ENCODE peak calls at places on chromosomes 16 and 17, in seven cellular contexts. A, R, H, N, Q, G and I are unnamed samples.

GRCh38 chr16:81715358-81716196 is 63.5 kb upstream of the PLCG2 start:
- DNase-seq in A (no peak), N (no peak), G (no peak), Q (peak), R (no peak), H (no peak), I (peak)

GRCh38 chr17:41882756-41883155 is 17.5 kb upstream of the KLHL11 start:
- DNase-seq in Q (no peak), R (no peak), H (no peak), A (no peak), N (no peak), G (no peak), I (no peak)

GRCh38 chr16:81848306-81848853 is 69.3 kb downstream of the PLCG2 start:
- DNase-seq in N (no peak), Q (no peak), H (no peak), R (no peak), G (no peak), A (no peak), I (no peak)

GRCh38 chr17:42345396-42346078 is 42.7 kb downstream of the STAT3 start:
- DNase-seq in N (no peak), G (no peak), H (no peak), A (peak), R (no peak), Q (no peak), I (no peak)

GRCh38 chr17:70095455-70095854 is 20.4 kb downstream of the KCNJ16 start:
- DNase-seq in R (no peak), A (no peak), N (no peak), H (no peak), G (no peak), Q (no peak), I (no peak)

GRCh38 chr17:33520404-33521032 is 227.4 kb upstream of the ASIC2 start:
- DNase-seq in N (peak), H (no peak), R (no peak), A (peak), G (peak), Q (peak), I (peak)

GRCh38 chr17:42027961-42028790 is 8.3 kb downstream of the NKIRAS2 start:
- DNase-seq in A (no peak), N (peak), G (no peak), Q (no peak), R (no peak), H (no peak), I (no peak)

GRCh38 chr17:15436399-15437369 is 30.7 kb downstream of the CDRT4 start:
- DNase-seq in H (no peak), Q (no peak), A (peak), G (peak), R (no peak), N (peak), I (peak)

GRCh38 chr17:50763716-50764450 is 3.4 kb downstream of the ANKRD40CL start:
- DNase-seq in A (no peak), R (no peak), Q (no peak), H (no peak), G (no peak), N (no peak), I (no peak)

GRCh38 chr17:82665226-82665625 is 17.0 kb upstream of the WDR45B start:
- DNase-seq in R (no peak), N (no peak), Q (no peak), G (no peak), A (no peak), H (no peak), I (no peak)

GRCh38 chr16:726438-727290 is at the start of the genes CCDC78 and HAGHL:
- DNase-seq in R (peak), Q (peak), A (no peak), H (peak), G (peak), N (peak), I (peak)

GRCh38 chr17:67055041-67055443 is 10.7 kb downstream of the CACNG1 start:
- DNase-seq in N (no peak), A (no peak), Q (no peak), G (no peak), R (no peak), H (no peak), I (no peak)

GRCh38 chr17:2892305-2892971 is 96.2 kb downstream of the RAP1GAP2 start:
- DNase-seq in H (peak), N (peak), R (no peak), G (no peak), Q (no peak), A (no peak), I (no peak)

GRCh38 chr16:57613514-57613913 is 14.9 kb upstream of the ADGRG1 start:
- DNase-seq in Q (no peak), N (no peak), H (no peak), A (peak), R (no peak), G (no peak), I (no peak)

GRCh38 chr16:12187939-12188673 is 211.6 kb downstream of the SNX29 start:
- DNase-seq in Q (no peak), N (peak), R (no peak), G (no peak), H (peak), A (no peak), I (no peak)

GRCh38 chr17:71809537-71809936 is 311.3 kb upstream of the SOX9 start:
- DNase-seq in R (no peak), A (no peak), H (no peak), N (no peak), G (no peak), Q (no peak), I (no peak)

GRCh38 chr17:36653374-36653773 is 52.0 kb downstream of the MRM1 start:
- DNase-seq in H (no peak), A (no peak), Q (no peak), N (no peak), G (no peak), R (no peak), I (no peak)

GRCh38 chr17:82400830-82401229 is 17.3 kb upstream of the HEXD start:
- DNase-seq in A (no peak), N (no peak), R (peak), H (no peak), G (no peak), Q (peak), I (peak)

GRCh38 chr16:29111421-29111820 is 126.6 kb downstream of the LAT start:
- DNase-seq in Q (no peak), G (no peak), H (no peak), N (no peak), A (no peak), R (no peak), I (no peak)

GRCh38 chr16:82456683-82457082 is 170.1 kb upstream of the CDH13 start:
- DNase-seq in G (peak), H (peak), A (peak), Q (no peak), N (peak), R (peak), I (no peak)

GRCh38 chr17:83084621-83085056 is 5.2 kb downstream of the METRNL start:
- DNase-seq in N (peak), G (no peak), A (no peak), Q (no peak), H (no peak), R (no peak), I (no peak)

GRCh38 chr16:66478733-66479511 is 51.8 kb downstream of the BEAN1 start:
- DNase-seq in A (peak), Q (peak), N (peak), G (peak), H (peak), R (peak), I (peak)

GRCh38 chr16:57899771-57900661 is 70.9 kb downstream of the CNGB1 start:
- DNase-seq in A (peak), N (peak), H (peak), R (peak), G (peak), Q (peak), I (peak)

GRCh38 chr16:84543931-84544776 is 39.7 kb upstream of the MEAK7 start:
- DNase-seq in Q (peak), G (peak), H (peak), A (no peak), N (peak), R (no peak), I (no peak)

GRCh38 chr16:84072014-84072413 is 29.4 kb upstream of the SLC38A8 start:
- DNase-seq in N (no peak), H (peak), G (no peak), A (no peak), R (no peak), Q (no peak), I (no peak)

GRCh38 chr17:4436846-4437245 is 3.1 kb downstream of the SPNS3 start:
- DNase-seq in A (no peak), Q (no peak), G (no peak), H (no peak), R (no peak), N (no peak), I (no peak)

GRCh38 chr16:11167581-11167980 is 88.4 kb downstream of the SOCS1 start:
- DNase-seq in A (no peak), Q (no peak), R (no peak), H (no peak), N (no peak), G (no peak), I (no peak)

GRCh38 chr17:8173871-8174322 is 2.3 kb downstream of the TMEM107 start:
- DNase-seq in N (peak), R (no peak), A (no peak), H (no peak), Q (no peak), G (no peak), I (no peak)

GRCh38 chr17:32970281-32970680 is 21.4 kb upstream of the SPACA3 start:
- DNase-seq in N (peak), G (no peak), A (no peak), R (no peak), Q (no peak), H (peak), I (no peak)

GRCh38 chr17:75499313-75500022 is 15.9 kb downstream of the CASKIN2 start:
- DNase-seq in H (no peak), N (no peak), R (no peak), A (no peak), Q (no peak), G (no peak), I (no peak)

GRCh38 chr17:75498019-75498725 is 17.2 kb downstream of the CASKIN2 start:
- DNase-seq in N (no peak), Q (no peak), A (no peak), G (no peak), R (no peak), H (no peak), I (no peak)

GRCh38 chr17:75501378-75502071 is 13.8 kb downstream of the CASKIN2 start:
- DNase-seq in N (no peak), Q (no peak), A (no peak), G (no peak), H (no peak), R (no peak), I (no peak)

GRCh38 chr17:75500419-75501216 is 14.7 kb downstream of the CASKIN2 start:
- DNase-seq in G (no peak), R (no peak), H (no peak), Q (no peak), N (no peak), A (no peak), I (no peak)

DNA sequence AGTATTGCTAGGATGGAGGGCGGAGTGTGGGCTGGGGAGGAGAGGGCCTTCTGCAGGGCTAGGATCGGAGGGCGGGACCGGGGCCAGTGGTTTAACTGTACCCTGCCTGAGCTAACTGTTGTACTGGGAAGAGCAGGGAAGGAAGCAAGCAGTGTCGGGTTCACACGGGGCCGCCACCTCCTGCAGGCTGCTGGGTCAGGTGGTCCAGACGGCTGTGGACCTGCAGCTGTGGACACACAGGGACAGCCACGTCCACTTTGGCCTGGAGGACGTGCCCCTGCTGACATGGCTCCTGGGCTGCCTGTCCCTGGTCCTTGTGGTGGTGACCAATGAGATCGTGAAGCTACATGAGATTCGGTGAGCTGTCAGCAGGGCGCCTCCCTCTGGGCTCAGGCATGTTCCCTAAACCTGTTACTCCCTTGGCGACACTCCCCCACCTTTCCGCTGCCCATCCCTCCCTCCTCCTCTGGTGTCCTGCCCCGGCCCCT is 16.6 kb downstream of the CASKIN2 start:
- DNase-seq in H (no peak), Q (no peak), R (no peak), A (no peak), G (no peak), N (no peak), I (no peak)
- H3K27ac ChIP-seq in H (no peak), Q (no peak), R (no peak), A (no peak), G (no peak), N (no peak), I (no peak)

DNA sequence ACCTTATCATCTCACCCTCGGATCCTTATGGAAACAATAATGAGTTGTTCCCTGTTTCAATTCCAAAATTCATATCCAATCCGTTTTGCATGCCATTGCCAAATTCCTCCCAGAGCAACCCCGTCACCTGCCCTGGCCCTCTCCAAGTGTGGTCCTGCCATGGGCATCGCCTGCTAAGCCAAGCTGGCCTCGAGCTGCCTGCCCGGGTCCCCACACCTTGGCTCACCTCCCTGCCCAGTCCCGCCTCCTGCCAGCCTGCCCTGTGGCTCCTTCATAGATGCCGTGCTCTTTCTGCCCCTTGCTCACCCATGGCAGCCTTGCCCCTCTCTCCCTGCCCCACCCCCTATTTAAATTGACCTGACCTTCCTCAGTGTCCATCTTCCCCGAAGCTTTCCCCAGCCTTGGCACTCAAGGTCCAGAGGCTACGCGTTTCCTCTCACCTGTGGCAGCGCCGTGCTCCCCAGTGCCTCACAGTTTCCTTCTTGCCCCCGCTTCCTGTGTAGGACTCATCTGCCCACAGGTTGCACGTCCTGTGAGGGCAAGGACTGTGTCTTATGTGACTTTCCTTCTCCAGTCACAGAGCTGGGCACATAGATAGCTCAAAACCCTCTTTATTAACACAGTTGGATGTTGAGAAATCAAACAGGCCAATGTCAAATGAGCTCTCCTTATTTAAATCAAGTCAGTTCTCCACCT is 12.7 kb downstream of the MAPT start:
- DNase-seq in G (no peak), A (no peak), Q (no peak), N (no peak), R (no peak), H (no peak), I (peak)
- H3K27ac ChIP-seq in G (no peak), A (no peak), Q (no peak), N (no peak), R (no peak), H (no peak), I (no peak)

DNA sequence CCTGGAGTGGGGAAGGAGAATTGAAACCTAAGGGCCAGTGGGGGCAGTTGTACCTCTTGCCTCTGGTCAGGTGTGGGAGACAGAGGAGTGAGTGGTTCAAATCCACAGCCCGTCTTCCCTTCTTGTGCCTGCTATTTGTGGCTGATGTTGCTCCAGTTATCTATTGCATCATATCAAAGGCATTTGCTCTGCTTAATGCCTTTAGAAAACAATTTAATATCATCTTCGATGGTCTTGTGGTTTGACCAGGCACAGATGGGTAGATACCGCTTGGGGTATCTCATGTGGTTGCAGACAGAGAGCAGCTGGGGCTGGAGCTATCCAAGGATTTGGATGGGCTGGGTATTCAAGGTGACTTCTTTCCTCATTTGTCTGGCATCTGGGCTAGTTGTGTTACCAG is 376.1 kb upstream of the RBFOX1 start:
- DNase-seq in G (no peak), Q (no peak), N (no peak), A (no peak), R (no peak), H (no peak), I (no peak)
- H3K27ac ChIP-seq in G (no peak), Q (no peak), N (no peak), A (no peak), R (no peak), H (no peak), I (no peak)

DNA sequence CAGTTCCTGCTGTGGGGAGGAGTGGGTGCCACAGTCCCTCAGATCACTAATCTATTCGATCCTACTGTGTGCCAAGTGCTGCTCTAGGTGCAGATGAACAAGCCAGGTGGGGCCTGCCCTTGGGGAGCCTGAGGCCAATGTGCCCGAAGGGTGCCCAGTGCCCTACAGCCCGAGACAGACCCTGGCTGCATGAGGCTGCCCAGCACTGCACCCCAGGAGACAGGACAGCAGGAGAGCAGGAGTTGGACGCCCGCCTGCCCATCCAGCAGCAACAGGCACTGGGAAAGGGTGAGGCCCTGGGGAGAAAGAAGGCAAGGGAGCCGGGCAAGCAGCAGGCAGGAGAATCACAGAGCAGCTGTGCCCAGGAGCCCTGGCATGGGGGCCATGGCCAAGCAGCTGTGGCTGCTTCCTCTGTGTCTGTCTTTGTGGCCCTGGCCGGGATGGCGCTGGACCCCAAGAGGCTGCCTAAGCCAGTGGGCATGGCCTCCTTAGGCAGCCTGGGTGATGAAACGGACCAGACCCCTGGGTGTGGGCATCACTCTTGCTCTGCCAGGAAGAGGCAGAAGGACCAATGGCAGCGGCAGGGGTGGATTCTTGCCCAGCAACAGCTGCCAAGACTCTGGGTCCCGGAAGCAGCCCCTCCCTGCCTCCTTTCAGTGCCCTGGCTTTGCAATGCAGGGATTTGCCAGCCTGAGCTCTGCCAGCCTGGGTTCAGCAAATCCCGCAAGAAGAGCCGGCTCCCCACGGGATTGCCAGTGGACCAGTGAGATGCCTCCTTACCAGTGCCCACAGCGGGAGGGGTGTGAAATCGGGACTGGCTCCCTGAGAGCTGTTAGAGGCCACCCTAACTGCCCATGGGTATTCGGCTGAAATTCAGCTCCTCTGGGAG is 179.6 kb upstream of the TNRC6C start:
- DNase-seq in R (no peak), N (peak), A (peak), G (peak), Q (no peak), H (peak), I (no peak)
- H3K27ac ChIP-seq in R (no peak), N (no peak), A (peak), G (peak), Q (no peak), H (no peak), I (no peak)